ENCODE peak calls at places on chromosomes 12 and 14, in six cellular contexts. T is hippocampal formation; Q is IMR-90; E is stimulated activated CD4-positive, alpha-beta T cell treated with anti-CD3 and anti-CD28 coated beads, Interleukin-4, amount 100 ng/mL, for 48 hours; M is T-helper 2 cell; F is AG10803. P is an unnamed sample.

GRCh38 chr14:20632448-20632830 is 9.1 kb downstream of the OR6S1 start:
- DNase-seq in T (no peak), E (no peak), Q (no peak), F (no peak), M (no peak), P (no peak)

GRCh38 chr14:39169541-39169900 is 612 bp downstream of the TRAPPC6B start:
- DNase-seq in Q (no peak), T (peak), M (no peak), F (no peak), E (no peak), P (no peak)

GRCh38 chr12:26799741-26800140 is 33.3 kb downstream of the ITPR2 start:
- DNase-seq in M (no peak), F (no peak), Q (no peak), E (no peak), T (no peak), P (no peak)

GRCh38 chr12:89192419-89192818 is 159.9 kb downstream of the DUSP6 start:
- DNase-seq in T (no peak), Q (peak), E (no peak), M (no peak), F (no peak), P (no peak)

GRCh38 chr14:34081576-34082136 is 130.8 kb upstream of the EGLN3 start:
- DNase-seq in F (peak), T (no peak), E (no peak), Q (peak), M (no peak), P (no peak)

GRCh38 chr14:96055753-96056508 is 16.8 kb downstream of the C14orf132 start:
- DNase-seq in Q (no peak), T (peak), E (no peak), M (no peak), F (no peak), P (no peak)

GRCh38 chr14:67515386-67516079 is 17.6 kb upstream of the PLEKHH1 start:
- DNase-seq in E (peak), Q (no peak), M (peak), F (no peak), T (no peak), P (peak)

GRCh38 chr12:94553875-94554274 is 94.2 kb upstream of the CEP83 start:
- DNase-seq in E (no peak), M (no peak), T (no peak), Q (no peak), F (no peak), P (no peak)

GRCh38 chr12:6532051-6532926 is 2.0 kb upstream of the GAPDH start:
- DNase-seq in E (peak), Q (peak), M (peak), T (peak), F (peak), P (peak)

P was measured in H1.